ENCODE peak calls at places on chromosomes 16 and 17, in eight cellular contexts. One of them, this sample, is unnamed.

GRCh38 chr17:67420994-67421393 is 43.9 kb downstream of the PITPNC1 start:
- DNase-seq in AG10803: no peak
- DNase-seq in IMR-90: no peak
- DNase-seq in thyroid gland: no peak
- DNase-seq in thoracic aorta: no peak
- DNase-seq in gastrocnemius medialis: no peak
- DNase-seq in cardiac muscle cell: no peak
- DNase-seq in heart right ventricle: no peak
- DNase-seq in this sample: no peak

GRCh38 chr17:31216053-31216751 is 80.8 kb downstream of the OMG start:
- DNase-seq in cardiac muscle cell: peak
- DNase-seq in thoracic aorta: no peak
- DNase-seq in AG10803: peak
- DNase-seq in IMR-90: peak
- DNase-seq in gastrocnemius medialis: no peak
- DNase-seq in thyroid gland: no peak
- DNase-seq in heart right ventricle: no peak
- DNase-seq in this sample: no peak

GRCh38 chr16:78976212-78976611 is 624.3 kb downstream of the MAF start:
- DNase-seq in cardiac muscle cell: no peak
- DNase-seq in gastrocnemius medialis: no peak
- DNase-seq in IMR-90: no peak
- DNase-seq in AG10803: no peak
- DNase-seq in heart right ventricle: no peak
- DNase-seq in thoracic aorta: no peak
- DNase-seq in thyroid gland: no peak
- DNase-seq in this sample: no peak

GRCh38 chr16:78684040-78684611 is 584.7 kb downstream of the WWOX start:
- DNase-seq in IMR-90: peak
- DNase-seq in AG10803: peak
- DNase-seq in thyroid gland: peak
- DNase-seq in heart right ventricle: peak
- DNase-seq in thoracic aorta: peak
- DNase-seq in gastrocnemius medialis: peak
- DNase-seq in cardiac muscle cell: peak
- DNase-seq in this sample: no peak

GRCh38 chr17:67067571-67068517 is 23.5 kb downstream of the CACNG1 start:
- DNase-seq in cardiac muscle cell: no peak
- DNase-seq in IMR-90: no peak
- DNase-seq in thoracic aorta: no peak
- DNase-seq in gastrocnemius medialis: no peak
- DNase-seq in AG10803: no peak
- DNase-seq in heart right ventricle: no peak
- DNase-seq in thyroid gland: no peak
- DNase-seq in this sample: no peak

GRCh38 chr17:57750930-57751329 is 5.8 kb upstream of the CCDC182 start:
- DNase-seq in cardiac muscle cell: peak
- DNase-seq in IMR-90: no peak
- DNase-seq in thoracic aorta: no peak
- DNase-seq in thyroid gland: no peak
- DNase-seq in heart right ventricle: no peak
- DNase-seq in gastrocnemius medialis: no peak
- DNase-seq in AG10803: no peak
- DNase-seq in this sample: no peak

GRCh38 chr16:31535737-31536136 is 8.0 kb downstream of the AHSP start:
- DNase-seq in cardiac muscle cell: no peak
- DNase-seq in thyroid gland: no peak
- DNase-seq in IMR-90: no peak
- DNase-seq in gastrocnemius medialis: no peak
- DNase-seq in heart right ventricle: no peak
- DNase-seq in thoracic aorta: no peak
- DNase-seq in AG10803: no peak
- DNase-seq in this sample: no peak

GRCh38 chr16:88993006-88993787 is 16.2 kb upstream of the CBFA2T3 start:
- DNase-seq in thyroid gland: no peak
- DNase-seq in AG10803: no peak
- DNase-seq in IMR-90: no peak
- DNase-seq in gastrocnemius medialis: no peak
- DNase-seq in heart right ventricle: no peak
- DNase-seq in thoracic aorta: no peak
- DNase-seq in cardiac muscle cell: peak
- DNase-seq in this sample: no peak

GRCh38 chr16:81745704-81746558 is 33.2 kb upstream of the PLCG2 start:
- DNase-seq in AG10803: peak
- DNase-seq in thyroid gland: peak
- DNase-seq in gastrocnemius medialis: peak
- DNase-seq in cardiac muscle cell: peak
- DNase-seq in heart right ventricle: peak
- DNase-seq in IMR-90: peak
- DNase-seq in thoracic aorta: no peak
- DNase-seq in this sample: no peak

GRCh38 chr17:78722101-78722761 is 59.8 kb downstream of the CYTH1 start:
- DNase-seq in IMR-90: no peak
- DNase-seq in cardiac muscle cell: no peak
- DNase-seq in AG10803: peak
- DNase-seq in thyroid gland: peak
- DNase-seq in heart right ventricle: peak
- DNase-seq in thoracic aorta: no peak
- DNase-seq in gastrocnemius medialis: no peak
- DNase-seq in this sample: no peak

GRCh38 chr16:55367301-55367745 is 43.3 kb downstream of the IRX6 start:
- DNase-seq in thoracic aorta: no peak
- DNase-seq in IMR-90: no peak
- DNase-seq in AG10803: peak
- DNase-seq in thyroid gland: no peak
- DNase-seq in cardiac muscle cell: peak
- DNase-seq in gastrocnemius medialis: no peak
- DNase-seq in heart right ventricle: no peak
- DNase-seq in this sample: no peak

GRCh38 chr16:20611350-20611902 is 35.3 kb upstream of the ACSM2B start:
- DNase-seq in gastrocnemius medialis: peak
- DNase-seq in thyroid gland: peak
- DNase-seq in cardiac muscle cell: no peak
- DNase-seq in thoracic aorta: no peak
- DNase-seq in heart right ventricle: peak
- DNase-seq in AG10803: no peak
- DNase-seq in IMR-90: no peak
- DNase-seq in this sample: no peak

GRCh38 chr17:309361-309888 is 43.2 kb downstream of the RPH3AL start:
- DNase-seq in heart right ventricle: no peak
- DNase-seq in gastrocnemius medialis: no peak
- DNase-seq in cardiac muscle cell: peak
- DNase-seq in thoracic aorta: no peak
- DNase-seq in thyroid gland: no peak
- DNase-seq in AG10803: no peak
- DNase-seq in IMR-90: no peak
- DNase-seq in this sample: no peak
- TF ChIP-seq CTCF in heart right ventricle: peak
- TF ChIP-seq CTCF in gastrocnemius medialis: peak
- TF ChIP-seq CTCF in cardiac muscle cell: peak
- TF ChIP-seq CTCF in thoracic aorta: peak
- TF ChIP-seq CTCF in thyroid gland: no peak
- TF ChIP-seq CTCF in AG10803: peak
- TF ChIP-seq CTCF in IMR-90: peak
- TF ChIP-seq CTCF in this sample: peak

DNA sequence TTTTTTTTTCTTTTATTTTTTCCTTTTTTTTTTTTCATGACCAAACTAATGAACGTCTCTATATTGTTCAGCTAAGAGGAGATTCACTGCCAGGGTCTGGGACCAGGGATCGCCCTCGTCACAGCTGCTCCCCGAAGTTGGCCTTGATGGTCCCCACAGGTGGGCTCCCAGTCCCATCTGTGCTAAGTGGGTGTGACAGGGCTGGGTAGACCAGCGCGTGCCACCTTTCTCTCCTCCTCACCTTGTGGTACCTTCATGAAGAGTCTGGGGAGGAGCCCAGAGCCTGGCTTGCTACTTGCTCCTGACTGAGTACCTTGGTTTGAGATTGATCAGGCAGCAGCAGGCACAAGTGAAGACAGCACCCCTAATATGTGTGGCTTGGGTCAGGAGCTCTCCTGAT is 6.5 kb upstream of the FOXF1 start:
- DNase-seq in thyroid gland: no peak
- DNase-seq in gastrocnemius medialis: no peak
- DNase-seq in cardiac muscle cell: no peak
- DNase-seq in AG10803: no peak
- DNase-seq in thoracic aorta: no peak
- DNase-seq in heart right ventricle: no peak
- DNase-seq in IMR-90: no peak
- DNase-seq in this sample: no peak
- H3K4me3 ChIP-seq in thyroid gland: no peak
- H3K4me3 ChIP-seq in gastrocnemius medialis: no peak
- H3K4me3 ChIP-seq in cardiac muscle cell: no peak
- H3K4me3 ChIP-seq in AG10803: no peak
- H3K4me3 ChIP-seq in thoracic aorta: no peak
- H3K4me3 ChIP-seq in heart right ventricle: no peak
- H3K4me3 ChIP-seq in IMR-90: no peak
- H3K4me3 ChIP-seq in this sample: no peak

DNA sequence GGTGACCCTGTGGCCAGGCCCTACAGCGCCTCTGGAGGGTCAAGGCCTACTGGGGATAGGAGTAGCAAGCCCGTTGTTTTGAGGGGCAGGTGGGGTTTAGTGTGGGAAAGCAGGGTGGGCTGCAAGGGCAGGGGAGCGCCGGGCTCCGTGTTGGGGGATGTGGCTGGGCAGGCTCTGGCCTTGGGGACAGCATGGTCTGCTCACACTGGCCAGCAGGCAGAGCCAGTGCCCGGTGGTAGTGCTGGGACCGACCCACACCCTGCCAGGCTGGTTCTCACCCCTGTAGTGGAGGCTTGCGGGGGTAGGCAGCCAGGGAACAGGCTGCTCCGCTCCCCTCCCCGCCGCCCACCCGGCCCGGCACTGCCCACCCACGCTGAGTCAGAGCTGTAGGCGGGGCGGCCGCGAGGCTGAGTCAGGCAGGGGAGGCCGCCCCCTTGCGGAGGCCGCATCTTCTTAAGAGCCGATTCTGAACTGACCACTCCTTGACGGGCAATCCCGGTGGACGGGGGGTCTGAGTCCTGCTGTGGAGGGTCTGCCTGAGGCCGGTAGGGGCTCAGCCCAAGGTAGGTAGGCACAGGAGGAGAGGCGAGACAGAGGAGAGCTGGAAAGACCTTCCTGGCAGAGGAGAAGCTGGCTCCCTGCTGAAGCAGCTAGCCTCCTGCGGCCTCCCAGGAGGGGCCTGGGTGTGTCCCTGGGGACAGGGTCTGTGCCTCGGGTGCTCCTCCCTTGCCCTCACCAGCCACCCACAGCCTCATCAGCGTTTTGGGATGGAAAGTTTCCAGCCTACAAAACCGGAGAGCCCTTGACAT is 62.4 kb downstream of the BAIAP2 start:
- DNase-seq in AG10803: peak
- DNase-seq in heart right ventricle: peak
- DNase-seq in IMR-90: peak
- DNase-seq in gastrocnemius medialis: peak
- DNase-seq in cardiac muscle cell: peak
- DNase-seq in thoracic aorta: peak
- DNase-seq in thyroid gland: peak
- DNase-seq in this sample: no peak
- TF ChIP-seq CTCF in AG10803: peak
- TF ChIP-seq CTCF in heart right ventricle: peak
- TF ChIP-seq CTCF in IMR-90: peak
- TF ChIP-seq CTCF in gastrocnemius medialis: peak
- TF ChIP-seq CTCF in cardiac muscle cell: peak
- TF ChIP-seq CTCF in thoracic aorta: peak
- TF ChIP-seq CTCF in thyroid gland: peak
- TF ChIP-seq CTCF in this sample: peak

GRCh38 chr17:75642221-75643032 is 9.2 kb downstream of the SMIM5 start:
- DNase-seq in thoracic aorta: no peak
- DNase-seq in thyroid gland: peak
- DNase-seq in gastrocnemius medialis: no peak
- DNase-seq in cardiac muscle cell: no peak
- DNase-seq in IMR-90: no peak
- DNase-seq in AG10803: no peak
- DNase-seq in heart right ventricle: no peak
- DNase-seq in this sample: no peak
- H3K4me3 ChIP-seq in thoracic aorta: no peak
- H3K4me3 ChIP-seq in thyroid gland: no peak
- H3K4me3 ChIP-seq in gastrocnemius medialis: no peak
- H3K4me3 ChIP-seq in cardiac muscle cell: no peak
- H3K4me3 ChIP-seq in IMR-90: no peak
- H3K4me3 ChIP-seq in AG10803: no peak
- H3K4me3 ChIP-seq in heart right ventricle: no peak
- H3K4me3 ChIP-seq in this sample: no peak

DNA sequence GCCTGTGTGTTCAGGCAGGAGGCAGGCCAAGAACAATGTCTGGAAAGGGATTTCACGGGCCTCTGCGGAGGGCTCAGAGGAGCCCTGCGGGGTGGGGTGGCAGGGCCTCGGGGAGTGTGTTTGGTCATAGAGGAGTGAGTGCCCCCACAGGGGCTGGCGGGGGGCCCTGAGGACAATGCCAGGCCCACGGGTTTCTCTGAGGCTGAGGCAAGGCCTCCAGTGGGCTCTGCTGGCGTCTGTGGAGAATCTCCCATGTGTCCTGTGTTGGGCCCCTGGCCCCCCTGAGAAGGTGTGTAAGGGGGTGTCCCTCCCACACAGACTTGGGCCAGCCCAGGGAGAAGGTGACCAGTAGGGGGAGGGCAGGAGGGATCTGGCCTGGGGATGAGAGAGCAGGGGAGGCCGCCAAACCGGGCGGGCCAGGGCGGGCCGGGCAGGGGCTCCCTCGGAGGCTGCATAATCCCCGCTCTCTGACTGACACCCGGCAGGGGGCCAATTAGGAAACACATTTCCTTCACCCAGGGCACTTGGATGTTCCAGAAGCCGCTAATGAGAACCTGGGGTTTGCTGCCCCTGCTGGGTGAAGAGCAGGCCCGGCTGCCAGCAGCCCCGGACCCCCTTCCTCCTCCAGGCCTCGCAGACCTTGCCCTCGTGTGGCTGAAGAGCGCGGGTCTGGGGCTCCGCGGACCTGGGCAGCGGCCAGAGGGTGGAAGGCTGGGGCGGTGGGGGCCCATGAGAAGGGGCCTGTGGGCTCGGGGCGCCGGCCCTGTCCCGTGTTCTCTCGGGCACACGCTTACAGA is 204.2 kb downstream of the NTN1 start:
- DNase-seq in gastrocnemius medialis: no peak
- DNase-seq in thyroid gland: no peak
- DNase-seq in AG10803: no peak
- DNase-seq in heart right ventricle: no peak
- DNase-seq in thoracic aorta: no peak
- DNase-seq in cardiac muscle cell: peak
- DNase-seq in IMR-90: no peak
- DNase-seq in this sample: no peak
- TF ChIP-seq CTCF in gastrocnemius medialis: no peak
- TF ChIP-seq CTCF in thyroid gland: no peak
- TF ChIP-seq CTCF in AG10803: peak
- TF ChIP-seq CTCF in heart right ventricle: no peak
- TF ChIP-seq CTCF in thoracic aorta: peak
- TF ChIP-seq CTCF in cardiac muscle cell: peak
- TF ChIP-seq CTCF in IMR-90: no peak
- TF ChIP-seq CTCF in this sample: no peak

GRCh38 chr17:54900457-54901229 is at the start of gene TOM1L1:
- DNase-seq in IMR-90: peak
- DNase-seq in AG10803: peak
- DNase-seq in thyroid gland: peak
- DNase-seq in thoracic aorta: peak
- DNase-seq in gastrocnemius medialis: peak
- DNase-seq in cardiac muscle cell: peak
- DNase-seq in heart right ventricle: peak
- DNase-seq in this sample: no peak
- H3K4me3 ChIP-seq in IMR-90: peak
- H3K4me3 ChIP-seq in AG10803: peak
- H3K4me3 ChIP-seq in thyroid gland: peak
- H3K4me3 ChIP-seq in thoracic aorta: peak
- H3K4me3 ChIP-seq in gastrocnemius medialis: peak
- H3K4me3 ChIP-seq in cardiac muscle cell: peak
- H3K4me3 ChIP-seq in heart right ventricle: peak
- H3K4me3 ChIP-seq in this sample: no peak

This sample was measured in epithelial cell of proximal tubule.